ENCODE peak calls at places on chromosomes 12 and 14, in five cellular contexts. H is adrenal gland, P is NB4, D is IMR-90, E is stomach. C is an unnamed sample.

GRCh38 chr12:78931466-78931990 is 67.0 kb downstream of the SYT1 start:
- DNase-seq in D (peak), H (no peak), P (no peak), E (no peak), C (no peak)

GRCh38 chr12:5458229-5459050 is 26.5 kb downstream of the NTF3 start:
- DNase-seq in P (no peak), H (no peak), D (no peak), E (no peak), C (no peak)

GRCh38 chr12:69467400-69467799 is 2.8 kb upstream of the FRS2 start:
- DNase-seq in E (no peak), P (no peak), D (no peak), H (no peak), C (no peak)

GRCh38 chr12:12070674-12071661 is at the start of gene BCL2L14:
- DNase-seq in H (no peak), P (no peak), D (no peak), E (no peak), C (no peak)

GRCh38 chr14:65359503-65359902 is 53.0 kb upstream of the FUT8 start:
- DNase-seq in H (no peak), D (peak), P (peak), E (no peak), C (no peak)

GRCh38 chr12:117911347-117911746 is 57.4 kb downstream of the KSR2 start:
- DNase-seq in D (no peak), P (no peak), E (no peak), H (no peak), C (no peak)

GRCh38 chr12:12717586-12718381 is 616 bp downstream of the CDKN1B start:
- DNase-seq in E (no peak), H (peak), D (no peak), P (peak), C (peak)

GRCh38 chr14:99648385-99648784 is 3.5 kb downstream of the HHIPL1 start:
- DNase-seq in D (no peak), P (no peak), E (no peak), H (no peak), C (no peak)

GRCh38 chr12:44296624-44297197 is 460.8 kb downstream of the TMEM117 start:
- DNase-seq in P (no peak), D (no peak), H (no peak), E (no peak), C (no peak)

GRCh38 chr14:54189358-54190354 is 207.2 kb upstream of the CDKN3 start:
- DNase-seq in E (no peak), H (no peak), D (peak), P (peak), C (no peak)

GRCh38 chr12:53380104-53380796 is at the start of gene SP1:
- DNase-seq in P (peak), H (peak), D (peak), E (peak), C (peak)

GRCh38 chr12:109732321-109733305 is 19.0 kb downstream of the FAM222A start:
- DNase-seq in P (no peak), E (peak), D (no peak), H (peak), C (no peak)

GRCh38 chr12:6323340-6323994 is 13.0 kb downstream of the PLEKHG6 start:
- DNase-seq in D (peak), P (peak), H (peak), E (peak), C (peak)

GRCh38 chr12:124744659-124745467 is 118.8 kb downstream of the SCARB1 start:
- DNase-seq in D (no peak), E (no peak), H (no peak), P (no peak), C (no peak)

GRCh38 chr12:27474344-27474743 is 27.8 kb downstream of the SMCO2 start:
- DNase-seq in D (peak), E (no peak), H (no peak), P (no peak), C (no peak)

GRCh38 chr12:98821232-98821631 is 176.1 kb downstream of the APAF1 start:
- DNase-seq in P (no peak), H (no peak), E (no peak), D (no peak), C (no peak)

GRCh38 chr12:93379432-93380308 is 1.9 kb downstream of the NUDT4 start:
- DNase-seq in P (peak), D (peak), H (no peak), E (no peak), C (peak)

GRCh38 chr12:4355843-4356327 is 23.6 kb downstream of the FGF23 start:
- DNase-seq in H (peak), E (no peak), D (peak), P (peak), C (peak)

GRCh38 chr12:54262403-54262925 is 17.5 kb downstream of the CBX5 start:
- DNase-seq in P (peak), H (peak), E (no peak), D (peak), C (peak)

GRCh38 chr14:81330619-81331122 is 69.5 kb downstream of the STON2 start:
- DNase-seq in D (no peak), H (no peak), E (no peak), P (no peak), C (no peak)

GRCh38 chr12:57110189-57111045 is 745 bp downstream of the STAT6 start:
- DNase-seq in E (peak), D (peak), H (peak), P (peak), C (peak)

GRCh38 chr14:73789996-73790581 is 61.5 kb upstream of the PTGR2 start:
- DNase-seq in E (no peak), H (peak), P (no peak), D (peak), C (no peak)

GRCh38 chr12:131950182-131950913 is 606 bp downstream of the EP400 start:
- DNase-seq in E (peak), H (peak), P (peak), D (no peak), C (peak)

GRCh38 chr12:57057037-57057436 is 7.1 kb upstream of the MYO1A start:
- DNase-seq in E (no peak), H (no peak), D (no peak), P (no peak), C (no peak)

DNA sequence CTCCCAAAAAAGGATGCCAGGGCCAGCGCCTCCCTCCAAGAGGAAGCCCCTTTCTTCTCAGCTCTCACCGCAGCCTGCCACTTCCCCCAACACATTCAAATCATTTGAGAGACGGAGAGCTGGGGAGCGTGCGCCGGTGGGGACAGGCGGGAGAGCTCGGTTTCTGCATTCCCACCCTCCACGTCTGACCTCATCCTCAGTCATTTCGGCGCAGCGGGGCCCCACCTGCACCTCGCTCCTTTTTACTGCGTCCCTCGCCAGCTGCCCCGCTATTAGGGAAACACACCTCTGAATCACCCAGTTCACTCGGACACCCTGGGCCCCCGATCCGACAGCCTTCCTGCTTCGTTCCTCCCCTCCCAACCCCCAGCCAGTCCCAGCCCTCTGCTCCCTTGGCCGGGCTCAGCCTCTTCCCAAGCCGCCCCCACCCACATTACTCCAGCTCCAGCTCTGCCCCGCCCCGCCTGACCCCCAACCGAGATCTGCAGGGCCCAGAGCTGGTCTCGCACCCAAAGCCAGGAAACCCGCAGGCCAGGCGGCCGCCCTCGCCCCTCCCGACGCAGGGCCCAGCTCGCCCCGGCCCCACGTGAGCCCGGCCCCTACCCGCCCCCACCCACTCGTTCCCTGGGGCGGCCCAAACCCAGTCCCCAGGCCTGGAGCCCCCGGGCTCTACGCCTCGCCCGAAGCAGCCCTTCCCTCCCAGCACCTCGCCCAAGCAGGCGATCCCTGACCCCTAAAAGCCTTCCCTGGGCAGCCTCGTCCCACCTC is 797 bp downstream of the CORO1C start:
- DNase-seq in D (peak), H (peak), E (peak), P (peak), C (peak)
- TF ChIP-seq POLR2A in D (peak), H (peak), E (no peak), P (no peak), C (no peak)

DNA sequence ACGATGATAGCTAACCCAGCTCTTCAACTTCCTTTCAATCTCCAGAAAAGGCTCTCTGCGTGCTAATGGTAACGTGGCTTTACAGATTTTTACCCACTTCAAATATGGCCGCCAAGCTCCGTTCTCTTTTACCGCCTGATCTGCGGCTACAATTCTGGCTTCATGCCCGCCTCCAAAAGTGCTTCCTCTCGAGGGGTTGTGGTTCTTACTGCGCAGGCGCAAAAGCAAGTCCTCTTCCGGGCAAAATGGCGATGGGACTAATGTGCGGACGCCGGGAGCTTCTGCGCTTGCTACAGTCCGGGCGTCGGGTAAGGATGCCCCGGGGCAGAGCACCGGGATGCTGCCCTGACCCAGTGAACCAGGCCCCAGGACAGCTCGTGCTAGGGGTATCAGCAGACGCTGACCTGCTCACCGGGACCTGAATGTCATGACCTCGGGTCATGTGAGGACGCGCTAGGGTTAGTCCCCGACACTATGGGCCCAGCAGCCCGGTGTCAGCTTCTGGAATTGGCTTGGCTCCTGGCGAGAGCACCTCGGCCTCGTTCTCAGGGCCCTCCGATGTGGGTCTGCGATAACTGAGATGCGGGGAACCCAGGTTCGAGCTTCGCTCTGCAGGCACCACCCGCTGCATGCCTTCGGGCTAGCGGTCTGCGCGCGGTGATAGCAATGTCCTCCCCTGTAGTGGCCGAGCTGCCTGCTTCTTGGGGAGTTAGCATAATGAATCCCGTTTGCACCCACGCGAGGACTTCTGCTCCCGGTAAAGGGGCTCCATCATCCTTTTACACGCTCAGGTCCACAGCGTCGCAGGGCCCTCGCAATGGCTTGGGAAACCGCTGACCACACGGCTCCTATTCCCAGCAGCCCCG is at the start of gene OXA1L:
- DNase-seq in E (peak), H (peak), D (peak), P (peak), C (peak)
- TF ChIP-seq POLR2A in E (no peak), H (peak), D (peak), P (peak), C (peak)

GRCh38 chr14:96662116-96662901 is 134.9 kb upstream of the VRK1 start:
- DNase-seq in D (no peak), H (no peak), P (no peak), E (no peak), C (peak)

GRCh38 chr14:96663076-96663475 is 134.1 kb upstream of the VRK1 start:
- DNase-seq in E (no peak), P (no peak), D (no peak), H (no peak), C (no peak)

GRCh38 chr14:96661244-96661969 is 135.8 kb upstream of the VRK1 start:
- DNase-seq in H (no peak), D (no peak), E (no peak), P (no peak), C (no peak)

GRCh38 chr14:96660135-96660534 is 137.0 kb upstream of the VRK1 start:
- DNase-seq in E (no peak), P (no peak), H (no peak), D (no peak), C (peak)

GRCh38 chr14:96660667-96661066 is 136.5 kb upstream of the VRK1 start:
- DNase-seq in D (no peak), E (no peak), H (no peak), P (no peak), C (peak)
- TF ChIP-seq POLR2A in D (no peak), E (no peak), H (no peak), P (no peak), C (no peak)

GRCh38 chr14:61764342-61765122 is 2.3 kb downstream of the SNAPC1 start:
- DNase-seq in D (no peak), E (no peak), P (no peak), H (no peak), C (peak)
- TF ChIP-seq POLR2A in D (no peak), E (no peak), P (no peak), H (no peak), C (no peak)

GRCh38 chr12:51821423-51822260 is 26.9 kb downstream of the FIGNL2 start:
- DNase-seq in D (no peak), E (no peak), P (no peak), H (no peak), C (no peak)

GRCh38 chr12:51822261-51822616 is 26.3 kb downstream of the FIGNL2 start:
- DNase-seq in D (no peak), P (no peak), H (no peak), E (no peak), C (no peak)

GRCh38 chr12:51819851-51820720 is 28.4 kb downstream of the FIGNL2 start:
- DNase-seq in H (no peak), D (no peak), E (peak), P (no peak), C (no peak)

GRCh38 chr12:51822956-51823355 is 25.6 kb downstream of the FIGNL2 start:
- DNase-seq in H (no peak), D (no peak), P (no peak), E (no peak), C (no peak)

GRCh38 chr12:51820721-51821422 is 27.6 kb downstream of the FIGNL2 start:
- DNase-seq in H (peak), P (peak), D (peak), E (peak), C (peak)
- TF ChIP-seq POLR2A in H (no peak), P (no peak), D (peak), E (no peak), C (no peak)

GRCh38 chr14:91374287-91374880 is 43.2 kb downstream of the CCDC88C start:
- DNase-seq in H (no peak), P (no peak), E (no peak), D (no peak), C (no peak)

GRCh38 chr14:91373591-91374245 is 43.9 kb downstream of the CCDC88C start:
- DNase-seq in E (no peak), H (no peak), D (no peak), P (peak), C (no peak)

GRCh38 chr14:91376547-91377477 is 40.8 kb downstream of the CCDC88C start:
- DNase-seq in E (no peak), D (no peak), H (no peak), P (no peak), C (no peak)

GRCh38 chr14:91375748-91376452 is 41.7 kb downstream of the CCDC88C start:
- DNase-seq in P (no peak), E (no peak), D (no peak), H (no peak), C (no peak)

DNA sequence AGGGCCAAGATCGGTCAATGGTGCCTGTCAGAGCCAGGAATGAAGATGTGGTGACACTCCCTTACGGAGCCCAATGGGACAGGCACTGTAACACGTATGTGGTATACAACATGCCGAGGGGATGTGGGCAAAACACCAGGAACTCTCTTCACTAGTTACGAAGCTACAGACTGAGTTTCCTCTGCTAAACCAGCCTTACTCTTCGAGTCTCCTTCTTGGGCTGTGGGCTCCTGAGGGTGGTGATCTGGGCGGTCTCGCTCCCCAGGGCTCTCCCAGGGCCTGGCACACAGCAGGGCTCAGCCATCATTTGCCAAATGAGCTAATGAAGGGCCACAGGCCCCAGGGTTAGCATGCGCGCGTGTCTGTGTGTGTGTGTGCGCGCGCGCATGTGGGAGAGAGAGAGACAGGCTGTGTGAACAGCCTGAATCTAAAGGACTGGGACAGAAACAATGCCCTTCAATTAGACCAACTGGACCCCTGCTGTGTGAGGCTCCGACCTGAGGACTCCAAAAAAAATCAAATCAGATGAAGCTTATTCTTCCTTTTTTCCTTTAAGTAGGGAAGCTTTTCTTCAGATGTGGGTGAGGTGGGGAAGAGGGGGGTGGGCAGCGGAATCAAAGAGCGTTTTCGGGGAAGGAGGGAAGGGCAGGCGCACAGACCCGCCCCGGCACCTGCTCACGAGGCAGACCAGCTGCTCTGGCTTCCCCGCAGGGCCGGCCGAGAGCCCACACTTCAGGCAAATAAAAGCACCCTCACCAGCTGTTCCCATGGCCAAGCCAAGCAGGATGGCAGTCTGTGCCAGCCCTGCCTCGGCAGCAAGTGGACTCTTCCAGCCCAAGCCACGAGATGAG is 42.5 kb downstream of the CCDC88C start:
- DNase-seq in E (peak), P (no peak), H (no peak), D (no peak), C (no peak)
- TF ChIP-seq POLR2A in E (no peak), P (no peak), H (no peak), D (no peak), C (no peak)